ENCODE peak calls at places on chromosomes 16 and 17, in nine cellular contexts. V is adipocyte; R is CD8-positive, alpha-beta memory T cell; G is fibroblast of lung; N is pancreas; O is aorta; K is cardiac muscle cell; J is psoas muscle; T is neural progenitor cell. P is an unnamed sample.

GRCh38 chr17:869067-869466 is 86.9 kb downstream of the MRM3 start:
- DNase-seq in V (peak), R (no peak), G (peak), N (no peak), O (peak), K (no peak), J (peak), T (no peak), P (peak)

GRCh38 chr17:39393732-39394131 is 7.7 kb downstream of the FBXL20 start:
- DNase-seq in V (no peak), R (peak), G (peak), N (no peak), O (no peak), K (no peak), J (no peak), T (no peak), P (no peak)

GRCh38 chr17:64218066-64218465 is 45.0 kb downstream of the TEX2 start:
- DNase-seq in V (no peak), R (peak), G (no peak), N (no peak), O (no peak), K (no peak), J (no peak), T (no peak), P (no peak)

GRCh38 chr17:46193626-46194392 is 580 bp upstream of the KANSL1 start:
- DNase-seq in V (peak), R (peak), G (peak), N (peak), O (peak), K (peak), J (peak), T (peak), P (peak)

GRCh38 chr16:4315185-4316102 is at the start of gene GLIS2:
- DNase-seq in V (peak), R (no peak), G (peak), N (peak), O (peak), K (peak), J (peak), T (peak), P (peak)

GRCh38 chr16:46862555-46863447 is 21.4 kb upstream of the GPT2 start:
- DNase-seq in V (no peak), R (no peak), G (peak), N (no peak), O (no peak), K (no peak), J (no peak), T (no peak), P (no peak)

GRCh38 chr16:31276600-31276999 is 16.8 kb downstream of the ITGAM start:
- DNase-seq in V (no peak), R (no peak), G (no peak), N (no peak), O (no peak), K (no peak), J (no peak), T (no peak), P (no peak)

GRCh38 chr17:13601776-13602551 is at the start of gene HS3ST3A1:
- DNase-seq in V (peak), R (no peak), G (peak), N (peak), O (peak), K (peak), J (peak), T (peak), P (peak)

GRCh38 chr17:3693099-3693498 is 2.9 kb downstream of the P2RX5 start:
- DNase-seq in V (no peak), R (no peak), G (no peak), N (no peak), O (no peak), K (no peak), J (no peak), T (no peak), P (no peak)

GRCh38 chr16:54193656-54194007 is 93.0 kb downstream of the IRX3 start:
- DNase-seq in V (peak), R (no peak), G (peak), N (peak), O (peak), K (peak), J (peak), T (peak), P (peak)

GRCh38 chr17:4010754-4011153 is 46.5 kb upstream of the ATP2A3 start:
- DNase-seq in V (no peak), R (no peak), G (no peak), N (no peak), O (no peak), K (no peak), J (no peak), T (no peak), P (no peak)

GRCh38 chr17:64084940-64085649 is 44.8 kb downstream of the ERN1 start:
- DNase-seq in V (no peak), R (no peak), G (no peak), N (no peak), O (no peak), K (no peak), J (no peak), T (peak), P (peak)

GRCh38 chr16:23258919-23259237 is 43.2 kb upstream of the SCNN1B start:
- DNase-seq in V (no peak), R (no peak), G (no peak), N (no peak), O (no peak), K (no peak), J (no peak), T (no peak), P (no peak)

GRCh38 chr17:55577687-55578086 is 66.4 kb upstream of the SMIM36 start:
- DNase-seq in V (no peak), R (peak), G (peak), N (no peak), O (peak), K (no peak), J (peak), T (no peak), P (no peak)

GRCh38 chr17:55717898-55718735 is 4.5 kb downstream of the TMEM100 start:
- DNase-seq in V (peak), R (peak), G (peak), N (peak), O (peak), K (peak), J (peak), T (peak), P (no peak)

GRCh38 chr16:53282975-53283946 is 151.0 kb upstream of the RBL2 start:
- DNase-seq in V (peak), R (no peak), G (peak), N (no peak), O (no peak), K (peak), J (no peak), T (peak), P (no peak)

GRCh38 chr16:67284699-67285646 is 5.6 kb downstream of the PLEKHG4 start:
- DNase-seq in V (peak), R (no peak), G (peak), N (peak), O (no peak), K (peak), J (peak), T (peak), P (peak)

GRCh38 chr17:79006794-79007503 is 2.6 kb downstream of the CANT1 start:
- DNase-seq in V (no peak), R (no peak), G (no peak), N (no peak), O (no peak), K (no peak), J (no peak), T (no peak), P (no peak)

GRCh38 chr17:78925662-78926555 is 722 bp upstream of the TIMP2 start:
- DNase-seq in V (peak), R (no peak), G (peak), N (peak), O (peak), K (no peak), J (peak), T (peak), P (peak)

GRCh38 chr16:84136331-84137125 is 8.4 kb downstream of the HSDL1 start:
- DNase-seq in V (no peak), R (no peak), G (peak), N (no peak), O (no peak), K (no peak), J (no peak), T (peak), P (no peak)

GRCh38 chr16:84138500-84138823 is 6.5 kb downstream of the HSDL1 start:
- DNase-seq in V (no peak), R (no peak), G (no peak), N (no peak), O (no peak), K (no peak), J (no peak), T (no peak), P (no peak)

GRCh38 chr16:84138824-84139627 is 6.0 kb downstream of the HSDL1 start:
- DNase-seq in V (peak), R (peak), G (peak), N (no peak), O (no peak), K (peak), J (peak), T (peak), P (peak)

GRCh38 chr16:84137287-84137686 is 7.7 kb downstream of the HSDL1 start:
- DNase-seq in V (no peak), R (no peak), G (no peak), N (no peak), O (no peak), K (no peak), J (no peak), T (no peak), P (no peak)

DNA sequence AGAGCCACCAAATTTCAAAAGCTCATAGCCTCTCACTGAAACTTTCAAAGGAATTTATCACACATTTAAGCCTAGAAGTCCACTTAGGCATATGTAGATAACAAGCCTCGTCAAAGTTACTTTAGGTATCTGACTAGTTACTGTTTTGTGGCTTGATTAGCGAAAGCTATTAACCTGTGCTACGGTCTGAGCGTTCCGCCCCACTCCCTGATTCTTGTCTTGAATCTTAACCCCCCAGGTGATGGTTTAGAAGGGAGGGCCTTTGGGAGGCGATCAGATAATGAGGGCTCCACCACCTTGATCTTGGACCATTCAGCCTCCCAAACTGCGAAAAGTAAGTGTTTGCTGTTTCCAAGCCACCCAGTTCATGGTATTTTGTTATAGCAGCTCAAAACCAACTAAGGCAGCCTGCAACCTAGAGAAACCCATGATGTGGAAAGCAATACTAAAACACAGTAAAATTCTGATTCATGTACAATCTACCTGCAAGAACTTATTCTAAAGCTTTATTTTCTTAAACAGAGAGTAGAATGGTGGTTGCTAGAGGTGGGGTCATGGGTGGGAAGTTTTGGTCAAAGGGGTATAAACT is 7.1 kb downstream of the HSDL1 start:
- DNase-seq in V (no peak), R (no peak), G (no peak), N (no peak), O (no peak), K (no peak), J (no peak), T (no peak), P (no peak)
- H3K4me3 ChIP-seq in V (no peak), R (no peak), G (no peak), N (no peak), O (no peak), K (peak), J (peak), T (no peak), P (no peak)

DNA sequence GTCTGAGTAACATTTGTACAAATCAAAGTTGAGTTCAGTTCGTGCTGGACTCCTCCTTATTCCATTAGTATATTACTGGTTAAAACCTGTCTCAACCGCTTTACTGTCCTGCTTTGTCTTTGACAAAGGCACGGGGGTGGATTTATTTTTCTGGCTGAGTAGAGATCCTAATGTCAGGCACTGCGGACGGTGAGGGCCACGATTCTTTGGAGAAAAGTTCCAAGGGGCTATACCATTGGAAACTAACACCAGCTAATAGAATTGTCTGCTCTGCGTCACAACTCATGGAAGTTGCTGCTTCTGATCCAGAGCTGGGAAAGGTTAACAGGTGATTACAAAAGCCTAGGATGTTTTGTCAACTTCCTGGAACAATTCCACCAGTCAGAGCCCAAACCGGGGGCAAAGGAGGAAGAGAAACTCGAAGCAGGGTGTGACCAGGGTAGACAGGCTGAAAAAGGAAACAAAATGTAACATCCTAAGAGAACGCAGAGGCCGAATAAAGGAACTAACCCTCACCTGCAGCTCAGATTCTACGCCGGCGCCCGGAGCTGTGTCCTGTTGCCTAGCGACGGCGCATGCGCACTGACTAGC is 12.4 kb downstream of the TAT start:
- DNase-seq in V (no peak), R (peak), G (no peak), N (no peak), O (no peak), K (peak), J (peak), T (peak), P (no peak)
- H3K4me3 ChIP-seq in V (peak), R (peak), G (peak), N (peak), O (peak), K (peak), J (peak), T (peak), P (peak)

GRCh38 chr17:76635039-76635438 is 8.5 kb downstream of the ST6GALNAC1 start:
- DNase-seq in V (no peak), R (no peak), G (peak), N (no peak), O (no peak), K (no peak), J (no peak), T (no peak), P (peak)
- H3K4me3 ChIP-seq in V (no peak), R (no peak), G (no peak), N (no peak), O (no peak), K (no peak), J (no peak), T (no peak), P (no peak)

GRCh38 chr17:43020030-43020621 is 2.1 kb downstream of the VAT1 start:
- DNase-seq in V (no peak), R (no peak), G (no peak), N (no peak), O (peak), K (no peak), J (no peak), T (no peak), P (no peak)
- H3K4me3 ChIP-seq in V (peak), R (no peak), G (no peak), N (no peak), O (no peak), K (peak), J (peak), T (no peak), P (peak)

GRCh38 chr17:81899514-81900166 is 2.4 kb upstream of the NPB start:
- DNase-seq in V (no peak), R (no peak), G (no peak), N (no peak), O (no peak), K (no peak), J (no peak), T (no peak), P (no peak)

GRCh38 chr17:81902653-81903414 is 796 bp downstream of the NPB start:
- DNase-seq in V (no peak), R (no peak), G (no peak), N (no peak), O (no peak), K (no peak), J (no peak), T (peak), P (no peak)

GRCh38 chr17:81902023-81902652 is at the start of gene NPB:
- DNase-seq in V (peak), R (no peak), G (no peak), N (no peak), O (no peak), K (peak), J (no peak), T (peak), P (no peak)

GRCh38 chr17:81900181-81900820 is 1.7 kb upstream of the NPB start:
- DNase-seq in V (no peak), R (no peak), G (no peak), N (no peak), O (no peak), K (no peak), J (no peak), T (no peak), P (no peak)

DNA sequence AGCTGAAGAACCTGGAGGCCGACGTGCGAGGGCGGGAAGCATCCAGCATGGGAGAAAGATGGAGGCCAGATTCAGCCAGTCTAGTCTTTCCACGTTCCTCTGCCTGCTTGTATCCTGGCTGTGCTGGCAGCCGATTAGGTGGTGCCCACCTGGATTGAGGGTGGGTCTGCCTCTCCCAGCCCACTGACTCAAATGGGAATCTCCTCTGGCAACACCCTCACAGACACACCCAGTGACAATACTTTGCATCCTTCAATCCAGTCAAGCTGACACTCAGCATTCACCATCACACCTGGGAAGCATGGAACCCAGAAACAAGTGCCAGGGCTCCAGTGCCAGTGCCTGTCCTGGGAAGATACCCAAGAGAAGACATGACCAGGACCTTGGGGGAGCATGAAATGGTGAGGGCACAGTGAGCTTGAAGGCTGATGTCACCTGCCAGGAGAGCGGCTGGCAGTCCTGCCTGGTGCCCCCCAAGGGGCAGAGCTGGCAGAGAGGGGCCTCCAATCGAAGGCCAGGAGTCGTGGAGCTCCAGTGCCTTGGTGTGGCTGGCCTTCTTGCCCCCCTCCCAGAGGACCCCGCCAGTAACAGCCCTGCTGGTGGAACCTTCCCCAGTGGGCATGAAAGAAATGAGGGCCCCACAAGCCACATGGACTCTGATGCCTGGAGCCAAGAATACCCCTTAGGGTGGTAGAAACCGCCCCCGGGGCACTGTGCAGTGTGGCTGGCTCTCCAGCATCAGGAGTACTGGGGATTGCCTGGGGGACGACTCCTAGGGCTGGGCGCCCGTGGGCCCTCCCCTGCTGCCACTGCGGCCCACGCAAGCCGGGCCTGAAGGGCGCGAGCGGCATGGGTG is 643 bp upstream of the NPB start:
- DNase-seq in V (no peak), R (no peak), G (no peak), N (no peak), O (no peak), K (no peak), J (no peak), T (no peak), P (no peak)
- H3K4me3 ChIP-seq in V (no peak), R (no peak), G (no peak), N (no peak), O (no peak), K (peak), J (peak), T (peak), P (peak)

GRCh38 chr17:66635646-66636045 is 199.3 kb upstream of the CACNG5 start:
- DNase-seq in V (no peak), R (no peak), G (no peak), N (no peak), O (no peak), K (no peak), J (no peak), T (no peak), P (no peak)
- H3K4me3 ChIP-seq in V (no peak), R (no peak), G (no peak), N (no peak), O (no peak), K (no peak), J (no peak), T (no peak), P (no peak)

GRCh38 chr16:56212144-56212543 is 20.9 kb downstream of the GNAO1 start:
- DNase-seq in V (no peak), R (no peak), G (no peak), N (no peak), O (no peak), K (no peak), J (no peak), T (no peak), P (no peak)

GRCh38 chr16:56206951-56207350 is 15.7 kb downstream of the GNAO1 start:
- DNase-seq in V (no peak), R (no peak), G (no peak), N (no peak), O (no peak), K (no peak), J (no peak), T (no peak), P (no peak)

GRCh38 chr16:56207421-56207820 is 16.1 kb downstream of the GNAO1 start:
- DNase-seq in V (no peak), R (no peak), G (no peak), N (no peak), O (no peak), K (no peak), J (no peak), T (no peak), P (no peak)

DNA sequence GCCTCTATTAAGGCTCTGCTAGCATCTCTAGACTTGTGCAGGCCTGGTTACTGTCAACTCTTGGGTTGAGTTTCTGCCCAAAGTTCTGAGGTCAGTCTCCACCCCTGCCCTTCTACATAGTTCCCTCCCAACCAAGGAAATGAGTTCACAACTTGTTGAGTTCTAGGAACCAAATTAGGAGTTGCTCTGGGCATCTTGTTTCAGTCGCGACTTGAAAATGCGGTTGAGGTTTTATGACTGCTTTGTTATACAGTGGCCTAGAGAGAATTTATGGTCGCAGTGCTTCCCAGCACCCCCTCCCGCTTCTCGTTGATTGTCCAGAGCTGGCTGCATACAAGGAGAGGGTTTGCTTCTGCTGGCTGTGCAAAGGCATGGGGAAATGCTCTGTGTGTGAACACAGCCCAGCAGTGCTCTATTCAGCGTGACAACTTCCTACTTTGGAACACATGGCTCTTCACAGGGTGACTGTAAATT is 20.2 kb downstream of the GNAO1 start:
- DNase-seq in V (no peak), R (no peak), G (no peak), N (no peak), O (peak), K (no peak), J (no peak), T (no peak), P (no peak)
- H3K4me3 ChIP-seq in V (no peak), R (no peak), G (no peak), N (no peak), O (no peak), K (no peak), J (no peak), T (no peak), P (no peak)

P was measured in foreskin fibroblast.